ENCODE peak calls at places on chromosomes 12 and 14, in six cellular contexts. Q, B, F, D, P and W are unnamed samples.

GRCh38 chr12:510071-510825 is 50.5 kb downstream of the B4GALNT3 start:
- DNase-seq in Q (peak), B (no peak), F (peak), D (peak), P (no peak), W (peak)

GRCh38 chr12:56296207-56296785 is 3.8 kb downstream of the CS start:
- DNase-seq in Q (no peak), B (no peak), F (no peak), D (no peak), P (no peak), W (no peak)

GRCh38 chr14:104221071-104221625 is 82.8 kb downstream of the KIF26A start:
- DNase-seq in Q (no peak), B (no peak), F (no peak), D (no peak), P (no peak), W (no peak)

GRCh38 chr12:112616469-112617190 is 174.9 kb upstream of the RPH3A start:
- DNase-seq in Q (no peak), B (no peak), F (peak), D (no peak), P (no peak), W (peak)

GRCh38 chr12:74021937-74022336 is 515.7 kb upstream of the ATXN7L3B start:
- DNase-seq in Q (peak), B (peak), F (peak), D (peak), P (peak), W (peak)

GRCh38 chr14:72745991-72746980 is 147.6 kb downstream of the DPF3 start:
- DNase-seq in Q (peak), B (no peak), F (no peak), D (no peak), P (no peak), W (no peak)

GRCh38 chr12:4540633-4541032 is 1.9 kb downstream of the RAD51AP1 start:
- DNase-seq in Q (no peak), B (no peak), F (no peak), D (no peak), P (no peak), W (no peak)

GRCh38 chr12:64088431-64089349 is 133.4 kb downstream of the KICS2 start:
- DNase-seq in Q (peak), B (peak), F (no peak), D (peak), P (peak), W (peak)

GRCh38 chr14:35235840-35236239 is 56.3 kb upstream of the PSMA6 start:
- DNase-seq in Q (no peak), B (no peak), F (no peak), D (no peak), P (no peak), W (no peak)

GRCh38 chr12:123389560-123390351 is 5.8 kb downstream of the KMT5A start:
- DNase-seq in Q (peak), B (no peak), F (peak), D (peak), P (no peak), W (peak)

GRCh38 chr12:80412343-80412953 is 31.6 kb upstream of the PTPRQ start:
- DNase-seq in Q (peak), B (peak), F (peak), D (peak), P (peak), W (peak)

GRCh38 chr12:94027561-94027960 is 120.8 kb upstream of the PLXNC1 start:
- DNase-seq in Q (no peak), B (no peak), F (no peak), D (no peak), P (no peak), W (no peak)

GRCh38 chr14:102215522-102216250 is 76.0 kb downstream of the WDR20 start:
- DNase-seq in Q (peak), B (no peak), F (no peak), D (no peak), P (no peak), W (no peak)

GRCh38 chr12:46843811-46844210 is 18.0 kb upstream of the SLC38A4 start:
- DNase-seq in Q (no peak), B (no peak), F (no peak), D (no peak), P (no peak), W (no peak)

GRCh38 chr14:68598621-68599447 is 194.0 kb downstream of the ZFP36L1 start:
- DNase-seq in Q (peak), B (peak), F (no peak), D (peak), P (no peak), W (no peak)

GRCh38 chr12:65699251-65699650 is 125.0 kb upstream of the HMGA2 start:
- DNase-seq in Q (peak), B (no peak), F (no peak), D (peak), P (no peak), W (no peak)
- TF ChIP-seq CTCF in Q (peak), B (peak), F (no peak), D (peak), P (no peak), W (no peak)

GRCh38 chr14:37763266-37763665 is 167.8 kb downstream of the TTC6 start:
- DNase-seq in Q (no peak), B (no peak), F (no peak), D (no peak), P (no peak), W (no peak)
- TF ChIP-seq EZH2phosphoT487 in Q (no peak), B (no peak), F (no peak), D (no peak), P (no peak), W (no peak)

DNA sequence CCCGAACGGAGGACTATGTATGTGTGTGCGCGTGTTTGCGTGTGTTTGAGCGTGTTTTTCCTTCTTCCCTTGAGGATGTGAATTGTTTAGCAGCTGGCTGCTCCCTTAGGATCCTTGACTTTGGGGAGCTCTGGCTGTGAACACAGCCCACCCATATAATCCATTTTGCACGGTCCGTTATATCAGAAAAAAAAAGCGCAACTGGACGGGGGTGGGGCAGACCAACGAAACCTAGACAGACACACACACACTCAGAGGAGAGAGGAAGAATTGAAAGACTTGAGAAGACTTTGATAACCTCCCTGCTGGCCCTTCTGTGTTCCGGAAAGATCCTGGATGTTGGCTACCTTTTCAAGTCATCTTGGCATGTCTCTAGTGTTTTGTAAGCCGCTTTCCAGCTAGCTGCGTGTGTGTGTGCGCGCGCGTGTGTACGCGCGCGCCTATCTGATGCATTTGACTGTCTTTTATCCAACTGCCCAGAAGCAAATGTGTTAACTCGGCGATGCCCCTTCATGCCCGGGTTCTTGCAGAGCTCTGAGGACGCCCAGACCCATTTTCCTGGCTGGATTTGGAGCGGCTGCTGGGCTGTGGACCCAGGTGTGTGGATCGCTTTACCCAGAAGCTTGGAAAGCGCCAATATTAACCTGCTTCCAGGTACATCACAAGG is 576 bp downstream of the LRFN5 start:
- DNase-seq in Q (no peak), B (no peak), F (peak), D (peak), P (no peak), W (peak)
- TF ChIP-seq EZH2 in Q (no peak), B (no peak), F (no peak), D (no peak), P (no peak), W (peak)

GRCh38 chr14:81710232-81710845 is 176.7 kb upstream of the SEL1L start:
- DNase-seq in Q (peak), B (peak), F (peak), D (peak), P (peak), W (peak)
- TF ChIP-seq CTCF in Q (peak), B (peak), F (peak), D (peak), P (peak), W (peak)

DNA sequence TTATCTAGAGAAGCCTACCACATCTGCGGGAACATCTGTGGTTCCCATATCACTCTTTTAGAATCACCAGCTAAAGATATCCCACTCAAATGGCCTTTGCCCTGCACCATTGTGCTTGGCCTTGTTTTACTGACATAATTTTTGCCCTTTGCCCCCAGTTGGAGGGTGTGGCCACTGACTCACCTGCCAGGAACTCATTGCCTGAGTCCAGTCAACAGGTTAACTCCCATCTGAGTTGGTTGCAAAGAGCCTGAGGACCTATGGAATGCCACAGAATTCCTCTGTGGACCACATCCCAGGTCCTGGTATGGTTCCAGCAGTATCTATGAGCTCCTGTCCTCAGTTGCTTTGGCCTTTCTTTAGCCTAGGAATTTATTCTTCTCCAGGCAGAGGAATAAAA is 55.7 kb upstream of the PTGR2 start:
- DNase-seq in Q (peak), B (peak), F (no peak), D (peak), P (no peak), W (no peak)
- TF ChIP-seq EZH2phosphoT487 in Q (no peak), B (no peak), F (no peak), D (no peak), P (no peak), W (no peak)

GRCh38 chr14:90060965-90061848 is 587 bp upstream of the KCNK13 start:
- DNase-seq in Q (no peak), B (no peak), F (peak), D (no peak), P (no peak), W (peak)
- TF ChIP-seq EZH2 in Q (no peak), B (no peak), F (peak), D (peak), P (no peak), W (peak)

GRCh38 chr12:32155041-32155440 is 48.4 kb downstream of the BICD1 start:
- DNase-seq in Q (no peak), B (no peak), F (no peak), D (no peak), P (no peak), W (no peak)

GRCh38 chr12:32149489-32149888 is 42.8 kb downstream of the BICD1 start:
- DNase-seq in Q (no peak), B (no peak), F (no peak), D (no peak), P (no peak), W (no peak)

GRCh38 chr12:32148372-32148771 is 41.7 kb downstream of the BICD1 start:
- DNase-seq in Q (peak), B (no peak), F (no peak), D (no peak), P (no peak), W (no peak)

GRCh38 chr12:32151552-32151951 is 44.9 kb downstream of the BICD1 start:
- DNase-seq in Q (no peak), B (no peak), F (no peak), D (no peak), P (no peak), W (no peak)

DNA sequence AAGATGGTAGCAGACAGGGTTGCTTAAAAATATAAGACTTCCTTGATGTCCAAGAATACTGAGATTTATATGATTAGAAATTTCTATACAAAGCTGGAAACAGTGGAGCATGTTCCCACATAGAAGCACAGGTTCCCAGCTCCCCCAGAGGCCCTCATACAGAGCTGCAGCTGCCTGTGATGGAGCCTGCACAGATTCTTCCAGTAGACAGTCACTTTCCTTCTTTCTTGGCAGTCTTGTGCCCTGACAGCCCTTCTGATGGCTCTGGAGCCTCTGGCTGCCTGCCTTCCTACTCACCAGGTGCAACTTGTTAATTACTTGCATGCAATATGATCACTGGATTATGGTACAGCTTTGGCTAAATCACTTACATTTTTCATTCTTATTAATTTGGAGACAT is 44.4 kb downstream of the BICD1 start:
- DNase-seq in Q (no peak), B (no peak), F (no peak), D (no peak), P (no peak), W (no peak)
- TF ChIP-seq CTCF in Q (no peak), B (no peak), F (no peak), D (no peak), P (no peak), W (no peak)

GRCh38 chr12:48957141-48958048 is at the start of gene ARF3:
- DNase-seq in Q (peak), B (peak), F (peak), D (peak), P (peak), W (peak)

GRCh38 chr12:48954781-48955501 is 2.3 kb downstream of the ARF3 start:
- DNase-seq in Q (no peak), B (no peak), F (no peak), D (no peak), P (no peak), W (no peak)

GRCh38 chr12:48958049-48958388 is 732 bp upstream of the ARF3 start:
- DNase-seq in Q (no peak), B (no peak), F (no peak), D (no peak), P (no peak), W (no peak)

GRCh38 chr12:48954061-48954460 is 3.2 kb downstream of the ARF3 start:
- DNase-seq in Q (no peak), B (no peak), F (no peak), D (no peak), P (no peak), W (no peak)

DNA sequence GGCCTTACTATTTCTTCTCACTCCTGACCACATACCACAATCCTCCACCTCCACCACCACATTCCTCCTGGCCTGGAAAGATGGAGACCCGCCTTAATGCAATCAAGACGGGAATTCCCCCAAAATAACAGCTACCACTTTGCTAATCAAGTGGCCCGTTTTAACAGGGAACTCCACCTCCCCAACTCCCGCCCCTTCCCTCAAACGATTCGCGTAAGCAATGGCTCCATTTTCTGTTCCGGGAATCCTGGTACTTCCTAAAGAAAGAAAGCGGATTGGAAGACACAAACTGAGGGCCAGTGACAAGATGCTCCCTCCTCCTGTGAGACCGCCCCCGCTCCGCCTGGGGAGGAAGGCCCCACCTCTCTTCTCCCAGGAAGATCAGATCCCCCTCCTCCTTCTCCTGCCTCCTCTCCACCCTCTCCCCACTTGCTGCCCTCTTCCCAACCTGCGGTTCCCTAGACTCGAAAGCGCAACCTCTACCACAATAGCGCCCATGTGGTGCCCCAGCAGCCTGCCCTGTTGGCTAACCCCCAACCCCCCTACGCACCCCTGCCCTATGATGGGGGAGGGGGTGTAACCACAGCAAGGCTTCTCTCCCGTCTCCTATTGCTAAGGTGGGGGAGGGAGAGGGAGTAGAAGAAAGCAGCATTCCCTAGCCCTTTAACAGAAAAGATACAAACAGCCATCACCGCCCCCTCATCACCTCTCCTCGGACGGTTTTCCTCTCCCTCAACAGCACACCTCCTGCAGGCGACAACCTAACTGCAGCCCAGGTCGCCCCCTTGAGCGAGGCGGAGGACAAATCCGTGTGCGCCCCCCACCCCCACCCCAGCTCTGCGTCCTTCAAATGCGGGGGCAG is 777 bp downstream of the ARF3 start:
- DNase-seq in Q (peak), B (peak), F (peak), D (peak), P (no peak), W (peak)
- TF ChIP-seq EZH2phosphoT487 in Q (no peak), B (no peak), F (no peak), D (no peak), P (no peak), W (no peak)

GRCh38 chr12:49296836-49297694 is 2.1 kb downstream of the PRPH start:
- DNase-seq in Q (peak), B (peak), F (peak), D (peak), P (peak), W (peak)
- TF ChIP-seq EZH2 in Q (no peak), B (no peak), F (peak), D (peak), P (peak), W (peak)